ENCODE peak calls at places on chromosomes 5 and 9, in six cellular contexts. One of them, this sample, is unnamed.

GRCh38 chr9:84710701-84711397 is 41.3 kb downstream of the NTRK2 start:
- DNase-seq in A549: no peak
- DNase-seq in HepG2: no peak
- DNase-seq in GM12878: no peak
- DNase-seq in IMR-90: no peak
- DNase-seq in K562: no peak
- DNase-seq in this sample: no peak

GRCh38 chr5:42951847-42952411 is 88.2 kb downstream of the ANXA2R start:
- DNase-seq in HepG2: no peak
- DNase-seq in GM12878: no peak
- DNase-seq in K562: no peak
- DNase-seq in A549: no peak
- DNase-seq in IMR-90: peak
- DNase-seq in this sample: no peak

GRCh38 chr9:70553718-70554673 is 139.5 kb upstream of the KLF9 start:
- DNase-seq in HepG2: no peak
- DNase-seq in GM12878: no peak
- DNase-seq in IMR-90: peak
- DNase-seq in A549: no peak
- DNase-seq in K562: no peak
- DNase-seq in this sample: no peak

GRCh38 chr9:97907051-97907450 is 15.2 kb downstream of the TRMO start:
- DNase-seq in K562: no peak
- DNase-seq in GM12878: no peak
- DNase-seq in HepG2: no peak
- DNase-seq in IMR-90: no peak
- DNase-seq in A549: no peak
- DNase-seq in this sample: no peak

GRCh38 chr9:129539446-129539845 is 81.5 kb downstream of the C9orf50 start:
- DNase-seq in K562: no peak
- DNase-seq in GM12878: no peak
- DNase-seq in A549: no peak
- DNase-seq in HepG2: no peak
- DNase-seq in IMR-90: no peak
- DNase-seq in this sample: no peak

GRCh38 chr5:128225245-128226030 is 141.9 kb downstream of the SLC12A2 start:
- DNase-seq in A549: no peak
- DNase-seq in HepG2: no peak
- DNase-seq in IMR-90: no peak
- DNase-seq in GM12878: no peak
- DNase-seq in K562: no peak
- DNase-seq in this sample: no peak

GRCh38 chr5:78187172-78187571 is 107.3 kb downstream of the AP3B1 start:
- DNase-seq in HepG2: no peak
- DNase-seq in GM12878: no peak
- DNase-seq in K562: no peak
- DNase-seq in IMR-90: no peak
- DNase-seq in A549: no peak
- DNase-seq in this sample: no peak

GRCh38 chr5:151906246-151906645 is 18.4 kb downstream of the GLRA1 start:
- DNase-seq in HepG2: no peak
- DNase-seq in A549: no peak
- DNase-seq in IMR-90: peak
- DNase-seq in K562: no peak
- DNase-seq in GM12878: no peak
- DNase-seq in this sample: no peak

GRCh38 chr5:109911731-109912130 is 222.0 kb downstream of the MAN2A1 start:
- DNase-seq in A549: no peak
- DNase-seq in K562: no peak
- DNase-seq in GM12878: no peak
- DNase-seq in IMR-90: peak
- DNase-seq in HepG2: no peak
- DNase-seq in this sample: no peak

GRCh38 chr5:53936481-53937352 is 373.7 kb downstream of the ARL15 start:
- DNase-seq in GM12878: no peak
- DNase-seq in HepG2: no peak
- DNase-seq in K562: no peak
- DNase-seq in IMR-90: no peak
- DNase-seq in A549: no peak
- DNase-seq in this sample: no peak

GRCh38 chr5:68010740-68011139 is 204.8 kb upstream of the PIK3R1 start:
- DNase-seq in HepG2: no peak
- DNase-seq in GM12878: no peak
- DNase-seq in A549: no peak
- DNase-seq in K562: no peak
- DNase-seq in IMR-90: no peak
- DNase-seq in this sample: no peak

GRCh38 chr5:112735702-112736101 is 2.0 kb upstream of the APC start:
- DNase-seq in K562: no peak
- DNase-seq in HepG2: no peak
- DNase-seq in IMR-90: peak
- DNase-seq in A549: no peak
- DNase-seq in GM12878: no peak
- DNase-seq in this sample: no peak

GRCh38 chr5:156400542-156400941 is 73.6 kb downstream of the SGCD start:
- DNase-seq in IMR-90: peak
- DNase-seq in HepG2: no peak
- DNase-seq in GM12878: no peak
- DNase-seq in K562: no peak
- DNase-seq in A549: no peak
- DNase-seq in this sample: no peak

GRCh38 chr9:14415947-14416346 is 102.0 kb upstream of the NFIB start:
- DNase-seq in K562: no peak
- DNase-seq in A549: no peak
- DNase-seq in IMR-90: peak
- DNase-seq in HepG2: no peak
- DNase-seq in GM12878: no peak
- DNase-seq in this sample: no peak

GRCh38 chr5:138753794-138754698 is 821 bp downstream of the CTNNA1 start:
- DNase-seq in K562: peak
- DNase-seq in HepG2: peak
- DNase-seq in A549: peak
- DNase-seq in IMR-90: peak
- DNase-seq in GM12878: no peak
- DNase-seq in this sample: peak

GRCh38 chr9:98921740-98922139 is 22.0 kb upstream of the COL15A1 start:
- DNase-seq in K562: peak
- DNase-seq in IMR-90: no peak
- DNase-seq in A549: no peak
- DNase-seq in HepG2: no peak
- DNase-seq in GM12878: no peak
- DNase-seq in this sample: no peak

GRCh38 chr5:149854881-149855280 is 89.7 kb downstream of the PDE6A start:
- DNase-seq in GM12878: no peak
- DNase-seq in IMR-90: no peak
- DNase-seq in HepG2: no peak
- DNase-seq in A549: no peak
- DNase-seq in K562: no peak
- DNase-seq in this sample: no peak

GRCh38 chr5:149853019-149853648 is 91.5 kb downstream of the PDE6A start:
- DNase-seq in K562: peak
- DNase-seq in A549: peak
- DNase-seq in GM12878: no peak
- DNase-seq in HepG2: peak
- DNase-seq in IMR-90: peak
- DNase-seq in this sample: peak

GRCh38 chr5:149855371-149855770 is 89.2 kb downstream of the PDE6A start:
- DNase-seq in HepG2: no peak
- DNase-seq in A549: no peak
- DNase-seq in IMR-90: peak
- DNase-seq in GM12878: no peak
- DNase-seq in K562: no peak
- DNase-seq in this sample: no peak

GRCh38 chr5:149851211-149851610 is 93.4 kb downstream of the PDE6A start:
- DNase-seq in GM12878: no peak
- DNase-seq in K562: no peak
- DNase-seq in HepG2: no peak
- DNase-seq in IMR-90: no peak
- DNase-seq in A549: no peak
- DNase-seq in this sample: no peak

GRCh38 chr5:149853701-149854100 is 90.9 kb downstream of the PDE6A start:
- DNase-seq in IMR-90: no peak
- DNase-seq in A549: no peak
- DNase-seq in HepG2: no peak
- DNase-seq in K562: no peak
- DNase-seq in GM12878: no peak
- DNase-seq in this sample: no peak
- TF ChIP-seq BHLHE40 in IMR-90: no peak
- TF ChIP-seq BHLHE40 in A549: no peak
- TF ChIP-seq BHLHE40 in HepG2: no peak
- TF ChIP-seq BHLHE40 in K562: no peak
- TF ChIP-seq BHLHE40 in GM12878: no peak
- TF ChIP-seq BHLHE40 in this sample: no peak

DNA sequence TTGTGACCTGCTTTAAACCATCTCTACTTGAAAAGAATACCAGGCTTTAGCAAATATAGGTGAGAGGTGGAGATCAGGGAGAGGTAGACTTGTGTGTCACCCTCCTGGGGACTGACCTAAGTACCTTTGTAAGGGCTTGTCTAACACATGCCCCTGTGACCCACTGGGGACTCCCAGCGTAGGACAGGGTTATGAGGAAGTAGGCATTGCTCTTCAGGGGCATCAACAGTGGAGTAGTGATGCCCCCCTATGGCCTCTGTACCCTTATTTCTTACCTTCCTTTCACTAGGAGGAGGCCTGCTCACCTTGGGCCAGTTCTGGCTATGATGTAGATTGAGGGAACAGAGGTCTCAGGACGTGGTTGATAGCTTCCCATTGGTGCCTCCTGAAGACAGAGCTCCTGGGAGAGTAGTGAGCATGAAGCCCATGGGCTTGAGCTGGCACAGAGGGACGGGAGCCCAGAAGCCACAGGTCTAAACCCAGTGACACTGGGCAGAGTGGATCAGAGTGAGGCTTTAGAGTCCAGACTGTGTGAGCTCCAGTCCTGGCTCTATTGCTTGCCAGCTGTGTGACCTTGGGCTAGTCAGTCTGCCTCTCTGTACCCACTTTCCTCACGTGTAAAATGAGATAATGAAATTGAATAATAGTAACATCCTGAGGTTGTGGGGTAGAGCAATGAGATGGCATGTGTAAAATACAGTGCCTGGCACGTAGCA is 191.7 kb downstream of the AOPEP start:
- DNase-seq in IMR-90: no peak
- DNase-seq in A549: peak
- DNase-seq in HepG2: peak
- DNase-seq in GM12878: peak
- DNase-seq in K562: no peak
- DNase-seq in this sample: no peak
- TF ChIP-seq BHLHE40 in IMR-90: no peak
- TF ChIP-seq BHLHE40 in A549: no peak
- TF ChIP-seq BHLHE40 in HepG2: no peak
- TF ChIP-seq BHLHE40 in GM12878: no peak
- TF ChIP-seq BHLHE40 in K562: no peak
- TF ChIP-seq BHLHE40 in this sample: no peak

GRCh38 chr5:171427318-171428167 is 8.1 kb downstream of the FGF18 start:
- DNase-seq in GM12878: no peak
- DNase-seq in A549: no peak
- DNase-seq in IMR-90: no peak
- DNase-seq in HepG2: no peak
- DNase-seq in K562: no peak
- DNase-seq in this sample: no peak

GRCh38 chr5:171428849-171429542 is 9.5 kb downstream of the FGF18 start:
- DNase-seq in K562: no peak
- DNase-seq in IMR-90: no peak
- DNase-seq in HepG2: no peak
- DNase-seq in A549: no peak
- DNase-seq in GM12878: no peak
- DNase-seq in this sample: no peak

GRCh38 chr5:171428168-171428658 is 8.8 kb downstream of the FGF18 start:
- DNase-seq in GM12878: no peak
- DNase-seq in HepG2: no peak
- DNase-seq in K562: no peak
- DNase-seq in A549: no peak
- DNase-seq in IMR-90: no peak
- DNase-seq in this sample: no peak

GRCh38 chr5:171431251-171431777 is 11.9 kb downstream of the FGF18 start:
- DNase-seq in K562: no peak
- DNase-seq in IMR-90: no peak
- DNase-seq in A549: no peak
- DNase-seq in GM12878: no peak
- DNase-seq in HepG2: no peak
- DNase-seq in this sample: no peak

GRCh38 chr5:171429543-171429910 is 10.1 kb downstream of the FGF18 start:
- DNase-seq in GM12878: no peak
- DNase-seq in IMR-90: no peak
- DNase-seq in HepG2: no peak
- DNase-seq in K562: no peak
- DNase-seq in A549: no peak
- DNase-seq in this sample: no peak
- TF ChIP-seq BHLHE40 in GM12878: no peak
- TF ChIP-seq BHLHE40 in IMR-90: no peak
- TF ChIP-seq BHLHE40 in HepG2: no peak
- TF ChIP-seq BHLHE40 in K562: no peak
- TF ChIP-seq BHLHE40 in A549: no peak
- TF ChIP-seq BHLHE40 in this sample: no peak

GRCh38 chr9:104263942-104264341 is 169.8 kb downstream of the SMC2 start:
- DNase-seq in HepG2: no peak
- DNase-seq in K562: no peak
- DNase-seq in GM12878: no peak
- DNase-seq in IMR-90: no peak
- DNase-seq in A549: no peak
- DNase-seq in this sample: no peak

GRCh38 chr9:104264431-104264830 is 170.3 kb downstream of the SMC2 start:
- DNase-seq in GM12878: no peak
- DNase-seq in HepG2: no peak
- DNase-seq in IMR-90: no peak
- DNase-seq in K562: no peak
- DNase-seq in A549: no peak
- DNase-seq in this sample: no peak

GRCh38 chr9:104269996-104270963 is 176.2 kb downstream of the SMC2 start:
- DNase-seq in HepG2: peak
- DNase-seq in IMR-90: no peak
- DNase-seq in GM12878: no peak
- DNase-seq in A549: peak
- DNase-seq in K562: no peak
- DNase-seq in this sample: no peak

GRCh38 chr9:104269374-104269773 is 175.3 kb downstream of the SMC2 start:
- DNase-seq in GM12878: no peak
- DNase-seq in K562: no peak
- DNase-seq in IMR-90: no peak
- DNase-seq in HepG2: no peak
- DNase-seq in A549: no peak
- DNase-seq in this sample: no peak
- TF ChIP-seq BHLHE40 in GM12878: no peak
- TF ChIP-seq BHLHE40 in K562: no peak
- TF ChIP-seq BHLHE40 in IMR-90: no peak
- TF ChIP-seq BHLHE40 in HepG2: no peak
- TF ChIP-seq BHLHE40 in A549: no peak
- TF ChIP-seq BHLHE40 in this sample: no peak

GRCh38 chr5:41120600-41120999 is 49.5 kb upstream of the MROH2B start:
- DNase-seq in A549: no peak
- DNase-seq in IMR-90: no peak
- DNase-seq in K562: no peak
- DNase-seq in GM12878: no peak
- DNase-seq in HepG2: no peak
- DNase-seq in this sample: no peak

GRCh38 chr5:41118177-41118576 is 47.0 kb upstream of the MROH2B start:
- DNase-seq in HepG2: no peak
- DNase-seq in GM12878: no peak
- DNase-seq in A549: no peak
- DNase-seq in IMR-90: no peak
- DNase-seq in K562: no peak
- DNase-seq in this sample: no peak

GRCh38 chr5:41112486-41113455 is 41.6 kb upstream of the MROH2B start:
- DNase-seq in GM12878: no peak
- DNase-seq in IMR-90: peak
- DNase-seq in HepG2: no peak
- DNase-seq in K562: no peak
- DNase-seq in A549: no peak
- DNase-seq in this sample: no peak

GRCh38 chr5:41115281-41115680 is 44.1 kb upstream of the MROH2B start:
- DNase-seq in HepG2: no peak
- DNase-seq in A549: no peak
- DNase-seq in IMR-90: peak
- DNase-seq in K562: no peak
- DNase-seq in GM12878: no peak
- DNase-seq in this sample: no peak
- TF ChIP-seq BHLHE40 in HepG2: no peak
- TF ChIP-seq BHLHE40 in A549: no peak
- TF ChIP-seq BHLHE40 in IMR-90: no peak
- TF ChIP-seq BHLHE40 in K562: no peak
- TF ChIP-seq BHLHE40 in GM12878: no peak
- TF ChIP-seq BHLHE40 in this sample: no peak